ENCODE peak calls at places on chromosomes 2 and 18, in five cellular contexts. M is fibroblast of the aortic adventitia, H is Caco-2, B is dorsolateral prefrontal cortex, D is upper lobe of right lung. U is an unnamed sample.

GRCh38 chr18:55833543-55833942 is 245.6 kb upstream of the TCF4 start:
- DNase-seq in M (peak), H (peak), B (no peak), D (no peak), U (peak)

GRCh38 chr2:96102596-96103387 is 13.6 kb downstream of the ADRA2B start:
- DNase-seq in M (no peak), H (no peak), B (peak), D (peak), U (no peak)

GRCh38 chr2:216792222-216793001 is 67.5 kb downstream of the TNP1 start:
- DNase-seq in M (peak), H (no peak), B (no peak), D (no peak), U (no peak)

GRCh38 chr2:1769703-1770422 is 25.5 kb upstream of the PXDN start:
- DNase-seq in M (peak), H (peak), B (peak), D (peak), U (no peak)

GRCh38 chr18:61703508-61703907 is 189.3 kb downstream of the RNF152 start:
- DNase-seq in M (peak), H (no peak), B (no peak), D (no peak), U (peak)

GRCh38 chr2:11839916-11840315 is 93.5 kb downstream of the LPIN1 start:
- DNase-seq in M (peak), H (no peak), B (no peak), D (no peak), U (no peak)

GRCh38 chr2:68248361-68248760 is 4.0 kb downstream of the PPP3R1 start:
- DNase-seq in M (no peak), H (no peak), B (no peak), D (no peak), U (no peak)

GRCh38 chr2:53087282-53087882 is 680.2 kb upstream of the CHAC2 start:
- DNase-seq in M (peak), H (no peak), B (no peak), D (no peak), U (peak)

GRCh38 chr18:32093523-32093922 is 1.8 kb downstream of the RNF138 start:
- DNase-seq in M (peak), H (peak), B (no peak), D (no peak), U (no peak)

GRCh38 chr2:146321175-146321574 is 1523.7 kb upstream of the ACVR2A start:
- DNase-seq in M (peak), H (no peak), B (no peak), D (no peak), U (no peak)

GRCh38 chr2:107411267-107411666 is 415.4 kb upstream of the RGPD4 start:
- DNase-seq in M (no peak), H (no peak), B (no peak), D (no peak), U (no peak)

GRCh38 chr2:72824224-72824842 is 1.5 kb downstream of the EXOC6B start:
- DNase-seq in M (peak), H (no peak), B (no peak), D (no peak), U (no peak)

GRCh38 chr18:3791258-3791657 is 341.3 kb downstream of the TGIF1 start:
- DNase-seq in M (peak), H (no peak), B (no peak), D (no peak), U (no peak)

GRCh38 chr2:178069551-178069950 is 3.0 kb downstream of the PDE11A start:
- DNase-seq in M (no peak), H (peak), B (no peak), D (no peak), U (no peak)

GRCh38 chr2:178066324-178066723 is 6.3 kb downstream of the PDE11A start:
- DNase-seq in M (no peak), H (no peak), B (no peak), D (no peak), U (no peak)

GRCh38 chr2:178070824-178071223 is 1.8 kb downstream of the PDE11A start:
- DNase-seq in M (no peak), H (no peak), B (no peak), D (no peak), U (no peak)

GRCh38 chr2:178066890-178067669 is 5.5 kb downstream of the PDE11A start:
- DNase-seq in M (no peak), H (no peak), B (no peak), D (no peak), U (no peak)

GRCh38 chr2:178068823-178069454 is 3.6 kb downstream of the PDE11A start:
- DNase-seq in M (no peak), H (no peak), B (no peak), D (no peak), U (no peak)
- H3K4me3 ChIP-seq in M (no peak), H (no peak), B (no peak), D (no peak), U (no peak)

GRCh38 chr2:160408205-160408561 is 85.4 kb downstream of the RBMS1 start:
- DNase-seq in M (no peak), H (no peak), B (no peak), D (no peak), U (no peak)
- H3K4me3 ChIP-seq in M (peak), H (peak), B (peak), D (peak), U (peak)

DNA sequence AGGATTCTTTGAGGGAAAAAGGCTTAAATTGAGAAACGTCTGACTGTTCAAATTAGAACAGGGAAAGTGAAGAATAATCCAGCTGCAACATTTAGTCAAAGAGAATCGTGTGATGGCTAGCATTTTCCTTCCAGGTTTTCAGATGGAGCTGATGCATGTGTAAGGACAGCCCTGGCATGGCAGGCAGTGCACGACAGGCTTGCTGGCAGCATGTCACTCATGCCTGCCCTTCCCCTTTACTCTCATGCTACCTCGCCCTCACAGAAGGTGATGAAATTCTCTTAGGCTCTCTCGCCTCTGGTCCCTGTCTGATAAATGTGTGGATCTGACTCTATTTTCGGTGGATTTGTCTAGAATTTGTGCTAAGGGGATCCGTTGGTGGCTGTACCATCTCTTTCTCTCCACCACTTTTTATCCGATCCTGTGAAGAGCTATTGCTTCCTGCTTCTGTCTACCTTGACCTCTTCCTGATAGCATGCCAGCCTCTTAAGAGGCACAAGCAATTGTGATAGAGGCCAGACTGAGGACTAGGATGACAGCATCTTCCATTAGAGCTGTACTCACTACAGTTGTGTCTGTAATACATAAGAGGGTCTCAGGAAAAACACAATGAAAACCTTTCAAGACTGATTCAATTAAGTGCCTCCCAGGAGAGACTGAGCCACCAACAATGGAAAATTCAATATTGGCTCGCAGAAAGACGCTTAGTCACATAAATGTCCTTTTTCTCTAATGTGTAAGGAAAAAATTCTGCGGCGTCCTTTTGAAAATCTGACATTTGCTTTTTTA is 65.6 kb upstream of the NOSTRIN start:
- DNase-seq in M (no peak), H (no peak), B (no peak), D (no peak), U (no peak)
- H3K4me3 ChIP-seq in M (no peak), H (no peak), B (no peak), D (no peak), U (no peak)

DNA sequence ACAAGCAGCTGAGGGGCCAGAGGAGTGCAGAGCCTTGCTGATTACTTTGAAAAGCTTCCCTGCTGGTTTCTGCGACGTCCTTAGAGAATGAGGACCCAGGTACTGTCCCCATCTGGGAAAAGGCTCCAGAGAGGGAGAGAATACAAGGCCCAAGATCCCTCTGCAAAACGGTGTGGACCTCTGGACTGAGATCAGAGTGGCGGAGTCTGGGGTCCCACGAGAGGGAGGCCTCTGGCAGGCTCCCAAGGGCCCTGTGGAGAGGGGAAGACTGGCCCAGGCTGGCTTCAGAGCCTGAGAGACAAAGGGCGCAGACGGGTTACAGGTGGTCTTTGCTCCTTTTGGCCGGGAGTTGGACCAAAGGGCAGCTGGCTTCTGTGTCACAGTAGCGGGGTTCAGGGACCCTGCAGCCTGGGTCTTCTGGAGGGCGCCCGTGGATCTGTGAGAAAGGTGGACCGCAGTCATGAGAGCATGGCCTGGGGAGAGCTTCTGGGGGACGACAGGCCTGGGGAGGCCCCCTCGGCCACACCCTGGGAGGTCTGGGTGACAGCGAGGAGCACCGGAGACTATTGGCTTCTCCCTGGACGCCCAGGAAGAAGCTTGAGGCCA is 805 bp downstream of the SNORC start:
- DNase-seq in M (no peak), H (no peak), B (no peak), D (peak), U (no peak)
- H3K4me3 ChIP-seq in M (no peak), H (no peak), B (no peak), D (no peak), U (no peak)

DNA sequence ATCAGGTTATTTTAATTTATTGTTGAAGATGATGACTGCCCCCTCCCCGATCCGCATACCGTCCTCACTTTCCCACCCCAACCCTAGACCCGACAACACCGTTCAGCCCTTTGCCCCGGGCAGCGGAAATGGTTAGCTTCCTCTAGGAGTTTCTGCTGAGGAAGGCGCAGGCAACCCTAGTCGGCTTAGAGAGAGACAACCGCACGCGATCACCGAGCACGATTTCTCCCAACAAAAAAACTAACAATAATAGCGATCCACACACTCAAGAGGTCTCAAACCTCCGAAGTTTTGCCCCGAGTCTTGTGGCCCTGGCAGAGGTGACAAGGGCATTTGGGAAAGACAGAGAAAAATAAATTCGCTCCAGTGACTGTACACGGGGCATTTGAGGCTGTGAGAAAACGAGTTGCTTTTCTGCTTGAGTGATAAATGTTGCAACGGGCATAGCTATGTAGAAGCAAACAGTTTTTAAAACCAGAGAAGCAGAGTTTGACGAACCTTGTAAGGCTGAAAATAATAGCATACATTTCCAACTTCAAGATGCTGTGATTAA is 11.2 kb upstream of the SIX3 start:
- DNase-seq in M (no peak), H (no peak), B (no peak), D (no peak), U (no peak)
- H3K4me3 ChIP-seq in M (no peak), H (no peak), B (no peak), D (no peak), U (no peak)

U was measured in AG04449.